ENCODE peak calls at places on chromosome 12, in eight cellular contexts. One of them, this sample, is unnamed. For H3K27me3 and H3K36me3, the result is how much of the 10 kb centered on the place peaks cover.

GRCh38 chr12:109836916-109837315 is 3.7 kb upstream of the TRPV4 start:
- DNase-seq in thoracic aorta: no peak
- DNase-seq in CD8-positive, alpha-beta T cell: no peak
- DNase-seq in effector memory CD4-positive, alpha-beta T cell: no peak
- DNase-seq in hepatocyte: no peak
- DNase-seq in testis: no peak
- DNase-seq in psoas muscle: no peak
- DNase-seq in adrenal gland: peak
- DNase-seq in this sample: no peak

GRCh38 chr12:76916170-76916540 is 37.3 kb upstream of the CSRP2 start:
- DNase-seq in thoracic aorta: no peak
- DNase-seq in CD8-positive, alpha-beta T cell: no peak
- DNase-seq in effector memory CD4-positive, alpha-beta T cell: no peak
- DNase-seq in hepatocyte: no peak
- DNase-seq in testis: no peak
- DNase-seq in psoas muscle: no peak
- DNase-seq in adrenal gland: no peak
- DNase-seq in this sample: no peak

GRCh38 chr12:99450231-99450630 is 197.3 kb upstream of the GARIN6 start:
- DNase-seq in thoracic aorta: no peak
- DNase-seq in CD8-positive, alpha-beta T cell: no peak
- DNase-seq in effector memory CD4-positive, alpha-beta T cell: no peak
- DNase-seq in hepatocyte: no peak
- DNase-seq in testis: no peak
- DNase-seq in psoas muscle: no peak
- DNase-seq in adrenal gland: no peak
- DNase-seq in this sample: no peak

GRCh38 chr12:87678453-87678852 is 350.7 kb downstream of the C12orf50 start:
- DNase-seq in thoracic aorta: no peak
- DNase-seq in CD8-positive, alpha-beta T cell: no peak
- DNase-seq in effector memory CD4-positive, alpha-beta T cell: no peak
- DNase-seq in hepatocyte: no peak
- DNase-seq in testis: no peak
- DNase-seq in psoas muscle: no peak
- DNase-seq in adrenal gland: no peak
- DNase-seq in this sample: no peak

GRCh38 chr12:85357609-85358008 is 77.6 kb downstream of the ALX1 start:
- DNase-seq in thoracic aorta: no peak
- DNase-seq in CD8-positive, alpha-beta T cell: no peak
- DNase-seq in effector memory CD4-positive, alpha-beta T cell: no peak
- DNase-seq in hepatocyte: peak
- DNase-seq in testis: no peak
- DNase-seq in psoas muscle: no peak
- DNase-seq in adrenal gland: no peak
- DNase-seq in this sample: no peak

GRCh38 chr12:1630081-1630826 is 1.2 kb downstream of the WNT5B start:
- DNase-seq in thoracic aorta: no peak
- DNase-seq in CD8-positive, alpha-beta T cell: no peak
- DNase-seq in effector memory CD4-positive, alpha-beta T cell: no peak
- DNase-seq in hepatocyte: peak
- DNase-seq in testis: peak
- DNase-seq in psoas muscle: peak
- DNase-seq in adrenal gland: peak
- DNase-seq in this sample: peak

GRCh38 chr12:120055639-120056038 is 60.9 kb downstream of the RAB35 start:
- DNase-seq in thoracic aorta: no peak
- DNase-seq in CD8-positive, alpha-beta T cell: no peak
- DNase-seq in effector memory CD4-positive, alpha-beta T cell: no peak
- DNase-seq in hepatocyte: no peak
- DNase-seq in testis: no peak
- DNase-seq in psoas muscle: no peak
- DNase-seq in adrenal gland: no peak
- DNase-seq in this sample: no peak

GRCh38 chr12:6604254-6605029 is 2.7 kb downstream of the CHD4 start:
- DNase-seq in thoracic aorta: no peak
- DNase-seq in CD8-positive, alpha-beta T cell: no peak
- DNase-seq in effector memory CD4-positive, alpha-beta T cell: no peak
- DNase-seq in hepatocyte: no peak
- DNase-seq in testis: peak
- DNase-seq in psoas muscle: no peak
- DNase-seq in adrenal gland: peak
- DNase-seq in this sample: no peak

GRCh38 chr12:124520258-124520657 is 47.2 kb downstream of the NCOR2 start:
- DNase-seq in thoracic aorta: peak
- DNase-seq in CD8-positive, alpha-beta T cell: no peak
- DNase-seq in effector memory CD4-positive, alpha-beta T cell: no peak
- DNase-seq in hepatocyte: no peak
- DNase-seq in testis: no peak
- DNase-seq in psoas muscle: no peak
- DNase-seq in adrenal gland: peak
- DNase-seq in this sample: no peak

GRCh38 chr12:29869916-29870315 is 86.2 kb upstream of the TMTC1 start:
- DNase-seq in thoracic aorta: no peak
- DNase-seq in CD8-positive, alpha-beta T cell: no peak
- DNase-seq in effector memory CD4-positive, alpha-beta T cell: no peak
- DNase-seq in hepatocyte: peak
- DNase-seq in testis: no peak
- DNase-seq in psoas muscle: no peak
- DNase-seq in adrenal gland: no peak
- DNase-seq in this sample: no peak

GRCh38 chr12:48379784-48380183 is 29.1 kb upstream of the ZNF641 start:
- DNase-seq in thoracic aorta: no peak
- DNase-seq in CD8-positive, alpha-beta T cell: no peak
- DNase-seq in effector memory CD4-positive, alpha-beta T cell: no peak
- DNase-seq in hepatocyte: no peak
- DNase-seq in testis: no peak
- DNase-seq in psoas muscle: no peak
- DNase-seq in adrenal gland: no peak
- DNase-seq in this sample: no peak

GRCh38 chr12:67472551-67472950 is 176.0 kb upstream of the DYRK2 start:
- DNase-seq in thoracic aorta: no peak
- DNase-seq in CD8-positive, alpha-beta T cell: no peak
- DNase-seq in effector memory CD4-positive, alpha-beta T cell: no peak
- DNase-seq in hepatocyte: peak
- DNase-seq in testis: no peak
- DNase-seq in psoas muscle: no peak
- DNase-seq in adrenal gland: no peak
- DNase-seq in this sample: no peak

GRCh38 chr12:64625243-64626077 is 15.2 kb downstream of the RASSF3 start:
- DNase-seq in thoracic aorta: peak
- DNase-seq in CD8-positive, alpha-beta T cell: no peak
- DNase-seq in effector memory CD4-positive, alpha-beta T cell: no peak
- DNase-seq in hepatocyte: peak
- DNase-seq in testis: peak
- DNase-seq in psoas muscle: peak
- DNase-seq in adrenal gland: peak
- DNase-seq in this sample: no peak

GRCh38 chr12:779745-780734 is 27.7 kb downstream of the WNK1 start:
- DNase-seq in thoracic aorta: no peak
- DNase-seq in CD8-positive, alpha-beta T cell: no peak
- DNase-seq in effector memory CD4-positive, alpha-beta T cell: no peak
- DNase-seq in hepatocyte: no peak
- DNase-seq in testis: no peak
- DNase-seq in psoas muscle: no peak
- DNase-seq in adrenal gland: no peak
- DNase-seq in this sample: no peak

GRCh38 chr12:57096099-57096572 is 7.2 kb downstream of the NAB2 start:
- DNase-seq in thoracic aorta: no peak
- DNase-seq in CD8-positive, alpha-beta T cell: no peak
- DNase-seq in effector memory CD4-positive, alpha-beta T cell: no peak
- DNase-seq in hepatocyte: peak
- DNase-seq in testis: no peak
- DNase-seq in psoas muscle: no peak
- DNase-seq in adrenal gland: no peak
- DNase-seq in this sample: peak

GRCh38 chr12:53290661-53291060 is 4.7 kb upstream of the PFDN5 start:
- DNase-seq in thoracic aorta: no peak
- DNase-seq in CD8-positive, alpha-beta T cell: no peak
- DNase-seq in effector memory CD4-positive, alpha-beta T cell: no peak
- DNase-seq in hepatocyte: no peak
- DNase-seq in testis: no peak
- DNase-seq in psoas muscle: no peak
- DNase-seq in adrenal gland: no peak
- DNase-seq in this sample: no peak

GRCh38 chr12:48286665-48287064 is 64.1 kb downstream of the ZNF641 start:
- DNase-seq in thoracic aorta: no peak
- DNase-seq in CD8-positive, alpha-beta T cell: no peak
- DNase-seq in effector memory CD4-positive, alpha-beta T cell: no peak
- DNase-seq in hepatocyte: peak
- DNase-seq in testis: peak
- DNase-seq in psoas muscle: no peak
- DNase-seq in adrenal gland: no peak
- DNase-seq in this sample: no peak

DNA sequence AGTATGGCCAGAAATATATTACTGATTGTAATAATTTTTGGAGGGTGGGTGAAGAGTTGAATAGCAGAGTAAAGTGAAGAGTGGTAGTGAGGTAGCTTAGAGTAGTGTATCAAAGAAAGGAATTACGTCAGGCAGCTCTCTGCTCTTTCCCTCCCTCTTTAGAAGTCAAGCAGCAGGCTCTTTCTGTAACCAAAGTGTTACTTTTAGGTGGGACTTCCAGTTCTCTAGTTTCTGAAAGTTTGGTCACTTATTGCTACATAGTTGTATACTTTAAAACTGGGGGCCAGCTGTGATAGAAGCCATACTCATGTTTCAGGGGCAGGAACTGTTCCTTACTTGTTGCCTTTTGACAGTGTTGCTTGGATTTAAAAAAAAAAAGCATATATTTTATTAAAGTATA is 30.6 kb downstream of the ATF7IP start:
- DNase-seq in thoracic aorta: no peak
- DNase-seq in CD8-positive, alpha-beta T cell: no peak
- DNase-seq in effector memory CD4-positive, alpha-beta T cell: no peak
- DNase-seq in hepatocyte: peak
- DNase-seq in testis: peak
- DNase-seq in psoas muscle: no peak
- DNase-seq in adrenal gland: no peak
- DNase-seq in this sample: no peak
- H3K4me3 ChIP-seq in thoracic aorta: no peak
- H3K4me3 ChIP-seq in CD8-positive, alpha-beta T cell: no peak
- H3K4me3 ChIP-seq in effector memory CD4-positive, alpha-beta T cell: no peak
- H3K4me3 ChIP-seq in hepatocyte: no peak
- H3K4me3 ChIP-seq in testis: no peak
- H3K4me3 ChIP-seq in psoas muscle: no peak
- H3K4me3 ChIP-seq in adrenal gland: no peak
- H3K4me3 ChIP-seq in this sample: no peak

DNA sequence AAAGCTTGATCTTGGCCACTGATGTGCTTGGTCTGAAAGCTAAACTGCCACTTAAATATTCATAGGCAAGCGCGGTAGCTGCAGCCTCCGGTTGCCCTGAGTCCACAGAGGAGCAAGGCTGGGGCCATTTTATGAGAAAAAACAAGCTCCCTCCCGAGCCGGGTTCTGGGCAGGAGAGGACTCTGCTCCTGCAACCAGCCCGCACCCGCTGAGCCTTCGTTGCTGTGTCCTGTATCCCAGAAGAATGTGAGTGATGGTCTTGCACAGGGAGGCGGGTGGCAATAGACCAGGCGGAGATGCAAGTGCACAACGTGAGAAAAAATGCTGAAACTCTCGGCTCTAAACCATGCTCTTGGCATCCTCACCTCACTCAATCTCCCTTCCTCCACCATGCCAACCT is 57.5 kb downstream of the RIMBP2 start:
- DNase-seq in thoracic aorta: no peak
- DNase-seq in CD8-positive, alpha-beta T cell: no peak
- DNase-seq in effector memory CD4-positive, alpha-beta T cell: no peak
- DNase-seq in hepatocyte: no peak
- DNase-seq in testis: no peak
- DNase-seq in psoas muscle: no peak
- DNase-seq in adrenal gland: no peak
- DNase-seq in this sample: no peak
- H3K27me3 ChIP-seq in thoracic aorta: under half
- H3K27me3 ChIP-seq in CD8-positive, alpha-beta T cell: under half
- H3K27me3 ChIP-seq in effector memory CD4-positive, alpha-beta T cell: under half
- H3K27me3 ChIP-seq in hepatocyte: under half
- H3K27me3 ChIP-seq in testis: under half
- H3K27me3 ChIP-seq in psoas muscle: under half
- H3K27me3 ChIP-seq in adrenal gland: under half
- H3K27me3 ChIP-seq in this sample: under half

GRCh38 chr12:50017047-50017446 is 8.2 kb downstream of the RACGAP1 start:
- DNase-seq in thoracic aorta: peak
- DNase-seq in CD8-positive, alpha-beta T cell: no peak
- DNase-seq in effector memory CD4-positive, alpha-beta T cell: no peak
- DNase-seq in hepatocyte: peak
- DNase-seq in testis: peak
- DNase-seq in psoas muscle: no peak
- DNase-seq in adrenal gland: peak
- DNase-seq in this sample: no peak
- H3K36me3 ChIP-seq in thoracic aorta: under half
- H3K36me3 ChIP-seq in CD8-positive, alpha-beta T cell: under half
- H3K36me3 ChIP-seq in effector memory CD4-positive, alpha-beta T cell: under half
- H3K36me3 ChIP-seq in hepatocyte: under half
- H3K36me3 ChIP-seq in testis: under half
- H3K36me3 ChIP-seq in psoas muscle: under half
- H3K36me3 ChIP-seq in adrenal gland: under half
- H3K36me3 ChIP-seq in this sample: under half

GRCh38 chr12:22687677-22688076 is 62.7 kb downstream of the ETNK1 start:
- DNase-seq in thoracic aorta: no peak
- DNase-seq in CD8-positive, alpha-beta T cell: no peak
- DNase-seq in effector memory CD4-positive, alpha-beta T cell: no peak
- DNase-seq in hepatocyte: no peak
- DNase-seq in testis: no peak
- DNase-seq in psoas muscle: no peak
- DNase-seq in adrenal gland: no peak
- DNase-seq in this sample: no peak
- H3K4me3 ChIP-seq in thoracic aorta: peak
- H3K4me3 ChIP-seq in CD8-positive, alpha-beta T cell: no peak
- H3K4me3 ChIP-seq in effector memory CD4-positive, alpha-beta T cell: no peak
- H3K4me3 ChIP-seq in hepatocyte: no peak
- H3K4me3 ChIP-seq in testis: no peak
- H3K4me3 ChIP-seq in psoas muscle: no peak
- H3K4me3 ChIP-seq in adrenal gland: no peak
- H3K4me3 ChIP-seq in this sample: no peak

GRCh38 chr12:98439471-98440164 is 75.8 kb upstream of the TMPO start:
- DNase-seq in thoracic aorta: no peak
- DNase-seq in CD8-positive, alpha-beta T cell: no peak
- DNase-seq in effector memory CD4-positive, alpha-beta T cell: no peak
- DNase-seq in hepatocyte: no peak
- DNase-seq in testis: no peak
- DNase-seq in psoas muscle: no peak
- DNase-seq in adrenal gland: no peak
- DNase-seq in this sample: no peak
- H3K27me3 ChIP-seq in thoracic aorta: under half
- H3K27me3 ChIP-seq in CD8-positive, alpha-beta T cell: under half
- H3K27me3 ChIP-seq in effector memory CD4-positive, alpha-beta T cell: under half
- H3K27me3 ChIP-seq in hepatocyte: under half
- H3K27me3 ChIP-seq in testis: under half
- H3K27me3 ChIP-seq in psoas muscle: under half
- H3K27me3 ChIP-seq in adrenal gland: under half
- H3K27me3 ChIP-seq in this sample: under half